ENCODE peak calls at places on chromosomes 1 and 21, in four cellular contexts. V is stomach, X is spleen, G is HCT116. E is an unnamed sample.
A peak's percentile ranks its signal among the peaks of the same experiment; 100 is the strongest.

GRCh38 chr1:66576645-66577044 is 42.7 kb downstream of the SGIP1 start:
- DNase-seq in V (no peak), X (no peak), G (no peak), E (no peak)

GRCh38 chr1:90200637-90201235 is 205.8 kb downstream of the ZNF326 start:
- DNase-seq in V (no peak), X (no peak), G (no peak), E (no peak)

GRCh38 chr1:41915786-41916571 is 2.7 kb downstream of the HIVEP3 start:
- DNase-seq in V (peak; percentile 63), X (peak; percentile 70), G (no peak), E (no peak)

GRCh38 chr1:38138498-38139233 is 92.1 kb upstream of the POU3F1 start:
- DNase-seq in V (peak; percentile 82), X (no peak), G (peak; percentile 43), E (no peak)

GRCh38 chr1:84434081-84434755 is 35.9 kb downstream of the DNASE2B start:
- DNase-seq in V (no peak), X (no peak), G (peak; percentile 48), E (no peak)

GRCh38 chr1:201705389-201705788 is 123.6 kb upstream of the IPO9 start:
- DNase-seq in V (no peak), X (no peak), G (no peak), E (no peak)

GRCh38 chr1:210438928-210439841 is 110.5 kb downstream of the HHAT start:
- DNase-seq in V (no peak), X (no peak), G (no peak), E (no peak)

GRCh38 chr1:14267991-14268390 is 330.5 kb upstream of the KAZN start:
- DNase-seq in V (no peak), X (no peak), G (no peak), E (no peak)

GRCh38 chr1:116933586-116934515 is 24.1 kb downstream of the PTGFRN start:
- DNase-seq in V (no peak), X (no peak), G (no peak), E (no peak)

GRCh38 chr1:225460737-225461532 is 33.1 kb upstream of the LBR start:
- DNase-seq in V (no peak), X (peak; percentile 66), G (no peak), E (peak; percentile 60)

GRCh38 chr1:195748969-195749368 is 859.3 kb downstream of the KCNT2 start:
- DNase-seq in V (no peak), X (no peak), G (no peak), E (no peak)

GRCh38 chr1:150798509-150798908 is 9.6 kb downstream of the CTSK start:
- DNase-seq in V (no peak), X (no peak), G (no peak), E (no peak)

GRCh38 chr1:233269656-233270055 is 25.9 kb downstream of the PCNX2 start:
- DNase-seq in V (no peak), X (no peak), G (no peak), E (no peak)

GRCh38 chr1:191022856-191023255 is 545.2 kb upstream of the BRINP3 start:
- DNase-seq in V (no peak), X (no peak), G (no peak), E (no peak)

GRCh38 chr1:186739515-186739914 is 59.3 kb upstream of the PTGS2 start:
- DNase-seq in V (no peak), X (no peak), G (no peak), E (no peak)

GRCh38 chr1:59013276-59013927 is 229.6 kb upstream of the JUN start:
- DNase-seq in V (peak; percentile 57), X (peak; percentile 82), G (no peak), E (peak; percentile 65)

GRCh38 chr1:37851782-37852210 is 7.6 kb downstream of the MTF1 start:
- DNase-seq in V (no peak), X (no peak), G (no peak), E (no peak)

GRCh38 chr1:175871647-175872046 is 128.3 kb upstream of the TNR start:
- DNase-seq in V (no peak), X (no peak), G (no peak), E (no peak)

GRCh38 chr1:58006421-58007032 is 540.0 kb downstream of the OMA1 start:
- DNase-seq in V (no peak), X (no peak), G (no peak), E (no peak)

DNA sequence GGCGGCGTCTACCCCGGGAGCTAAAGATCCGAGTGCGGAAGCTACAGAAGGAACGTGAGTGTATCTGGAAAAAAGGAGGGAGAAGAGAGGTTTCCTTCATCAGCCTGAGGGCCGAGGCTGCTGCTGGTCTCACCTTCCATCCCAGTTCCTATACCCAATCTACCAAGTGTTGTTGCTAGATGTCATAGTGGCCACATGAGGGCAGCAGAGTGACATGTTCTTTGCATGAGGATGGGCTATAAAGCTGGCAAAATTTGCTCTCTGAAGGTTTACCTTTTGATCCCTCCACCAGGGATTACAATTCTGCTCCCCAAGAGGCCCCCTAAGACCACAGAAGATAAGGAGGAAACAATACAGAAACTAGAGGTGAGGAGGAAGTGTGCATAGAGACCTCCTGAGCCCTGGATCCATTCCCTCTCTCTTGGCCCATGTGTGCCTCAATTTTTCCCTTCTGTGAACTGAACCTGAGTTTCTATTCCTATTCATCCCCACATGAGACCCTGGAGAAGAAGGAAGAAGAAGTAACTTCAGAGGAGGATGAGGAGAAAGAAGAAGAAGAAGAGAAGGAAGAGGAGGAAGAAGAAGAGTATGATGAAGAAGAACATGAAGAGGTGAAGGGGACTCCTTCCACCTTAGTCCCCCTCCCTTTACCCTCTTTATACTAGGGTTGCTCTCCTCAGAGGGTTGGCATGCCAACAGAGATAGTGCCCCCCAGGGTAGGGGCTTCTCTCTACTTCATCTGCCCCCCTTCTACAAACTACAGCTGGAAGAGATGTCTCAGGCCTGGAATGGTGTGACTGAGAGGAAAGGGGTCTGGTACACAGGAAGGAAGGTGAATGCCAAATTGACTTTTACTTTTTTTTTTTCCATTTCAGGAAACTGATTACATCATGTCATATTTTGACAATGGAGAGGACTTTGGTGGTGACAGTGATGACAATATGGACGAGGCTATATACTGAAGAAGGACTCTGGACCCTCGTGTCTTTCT is 13.3 kb downstream of the POLR3GL start:
- DNase-seq in V (peak; percentile 88), X (peak; percentile 88), G (peak; percentile 69), E (peak; percentile 86)
- H3K4me3 ChIP-seq in V (peak overlapping the region; percentile 12), X (peak overlapping the region; percentile 13), G (no peak overlapping the region), E (peak overlapping the region; percentile 30)

DNA sequence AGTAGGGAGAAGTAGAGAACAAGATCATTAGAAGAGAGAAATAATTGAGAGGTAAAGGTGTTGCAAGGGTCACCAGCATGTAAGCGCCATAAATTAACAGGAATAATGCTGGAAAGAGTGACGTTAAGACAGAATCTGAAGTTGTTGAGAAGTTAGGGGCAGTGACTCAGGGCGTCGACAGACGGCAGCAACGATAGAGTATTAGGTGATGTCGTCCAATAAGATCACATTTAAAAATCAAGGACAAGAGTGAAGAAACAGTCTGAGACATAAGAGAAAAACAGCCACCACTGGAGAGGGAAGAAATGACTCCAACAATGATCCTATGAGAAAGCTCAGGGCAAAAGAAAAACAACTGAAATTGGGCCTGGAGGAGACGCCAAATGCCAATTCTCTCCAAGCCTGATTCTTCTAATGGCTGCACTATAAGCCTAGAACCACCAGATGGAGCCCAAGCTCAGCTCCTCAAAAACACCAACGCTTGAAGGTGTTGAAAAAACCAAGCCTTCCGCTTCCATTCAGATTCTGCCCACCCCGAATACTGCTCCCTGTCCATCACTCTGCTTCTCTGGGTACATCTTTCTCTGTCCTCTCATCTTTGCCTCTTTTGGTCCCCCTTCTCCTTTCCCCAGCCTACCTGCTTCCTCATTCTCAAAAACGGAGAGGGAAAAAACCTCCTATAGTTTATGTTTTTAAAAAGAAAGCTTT is 70.0 kb downstream of the LUZP1 start:
- DNase-seq in V (peak; percentile 66), X (no peak), G (peak; percentile 65), E (no peak)
- TF ChIP-seq POLR2AphosphoS5 in V (no peak), X (peak; percentile 26), G (no peak), E (no peak)

GRCh38 chr1:94602312-94602711 is 60.8 kb upstream of the F3 start:
- DNase-seq in V (peak; percentile 45), X (no peak), G (no peak), E (no peak)
- H3K4me3 ChIP-seq in V (no peak overlapping the region), X (no peak overlapping the region), G (no peak overlapping the region), E (no peak overlapping the region)

GRCh38 chr21:33550772-33551660 is 8.2 kb downstream of the SON start:
- DNase-seq in V (no peak), X (peak; percentile 74), G (no peak), E (no peak)
- TF ChIP-seq POLR2AphosphoS5 in V (no peak), X (peak; percentile 5), G (no peak), E (no peak)

GRCh38 chr1:213979751-213980605 is 7.8 kb upstream of the PROX1 start:
- DNase-seq in V (no peak), X (no peak), G (no peak), E (no peak)
- H3K4me3 ChIP-seq in V (no peak overlapping the region), X (no peak overlapping the region), G (no peak overlapping the region), E (peak overlapping the region; percentile 9)

GRCh38 chr1:32981003-32981909 is 16.6 kb upstream of the RNF19B start:
- DNase-seq in V (peak; percentile 70), X (peak; percentile 85), G (no peak), E (no peak)
- TF ChIP-seq POLR2AphosphoS5 in V (peak; percentile 90), X (peak; percentile 90), G (no peak), E (peak; percentile 10)

GRCh38 chr1:107787299-107787698 is 177.7 kb downstream of the VAV3 start:
- DNase-seq in V (no peak), X (peak; percentile 76), G (no peak), E (no peak)

GRCh38 chr1:107785506-107786213 is 179.3 kb downstream of the VAV3 start:
- DNase-seq in V (no peak), X (no peak), G (no peak), E (no peak)

GRCh38 chr1:107789817-107790609 is 175.0 kb downstream of the VAV3 start:
- DNase-seq in V (no peak), X (no peak), G (no peak), E (no peak)

GRCh38 chr1:107788189-107788588 is 176.8 kb downstream of the VAV3 start:
- DNase-seq in V (no peak), X (no peak), G (no peak), E (no peak)

DNA sequence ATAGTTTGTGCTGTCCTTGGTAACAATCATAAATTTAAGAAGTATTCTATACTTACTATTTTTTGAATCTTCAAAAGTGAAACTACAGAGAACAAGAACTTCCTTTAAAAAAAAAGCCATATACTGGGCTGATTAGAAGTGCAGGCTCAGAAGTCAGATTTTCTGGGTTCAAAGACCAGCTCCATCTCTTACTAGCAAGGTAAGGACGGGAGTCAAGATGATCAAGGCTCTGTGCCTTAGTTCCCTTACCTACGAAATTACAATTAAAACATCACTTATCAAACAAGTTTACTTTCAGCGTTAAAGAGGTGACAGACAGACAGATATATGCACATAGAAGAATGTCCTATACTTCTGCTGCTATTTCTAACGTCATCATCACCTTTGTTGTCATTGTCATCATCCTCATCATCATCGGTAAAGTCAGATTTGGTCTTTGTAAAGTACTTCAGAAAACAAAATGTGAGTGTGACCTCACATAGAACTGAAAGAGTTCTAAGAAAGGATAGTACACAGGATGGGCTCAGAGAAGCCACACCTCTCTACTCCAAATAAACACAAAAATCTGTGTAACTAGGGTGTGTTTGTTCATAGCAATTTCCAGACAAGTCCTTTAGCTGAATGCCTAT is 178.7 kb downstream of the VAV3 start:
- DNase-seq in V (no peak), X (no peak), G (no peak), E (no peak)
- H3K4me3 ChIP-seq in V (no peak overlapping the region), X (peak overlapping the region; percentile 2), G (no peak overlapping the region), E (peak overlapping the region; percentile 16)